ENCODE peak calls at places on chromosomes 7 and 10, in nine cellular contexts. F is fibroblast of lung; P is coronary artery; J is gastrocnemius medialis; N is cardiac muscle cell; D is stomach; M is lower lobe of right lung; W is CD8-positive, alpha-beta T cell; Q is CD4-positive, alpha-beta memory T cell. O is an unnamed sample.

GRCh38 chr7:134435161-134435920 is 23.6 kb downstream of the AKR1B1 start:
- DNase-seq in M (no peak), W (no peak), F (peak), D (no peak), P (peak), Q (no peak), J (no peak), N (peak), O (peak)

GRCh38 chr7:138129551-138130165 is 53.4 kb downstream of the AKR1D1 start:
- DNase-seq in D (no peak), N (no peak), P (no peak), F (no peak), M (no peak), Q (no peak), J (no peak), W (no peak), O (no peak)

GRCh38 chr10:1394155-1394912 is 338.1 kb downstream of the WDR37 start:
- DNase-seq in N (no peak), W (no peak), P (peak), D (peak), F (no peak), J (no peak), Q (no peak), M (no peak), O (no peak)

GRCh38 chr10:14365231-14365744 is 34.6 kb upstream of the FRMD4A start:
- DNase-seq in W (no peak), F (no peak), D (no peak), P (no peak), J (no peak), N (no peak), Q (no peak), M (no peak), O (no peak)

GRCh38 chr7:28748934-28749584 is 209.1 kb downstream of the TRIL start:
- DNase-seq in F (peak), J (peak), N (no peak), Q (no peak), D (no peak), P (no peak), W (no peak), M (peak), O (no peak)

GRCh38 chr10:99084161-99084560 is 151.5 kb downstream of the HPSE2 start:
- DNase-seq in M (no peak), W (no peak), P (no peak), F (no peak), D (no peak), J (no peak), N (no peak), Q (no peak), O (no peak)

GRCh38 chr7:24381919-24382505 is 98.0 kb downstream of the NPY start:
- DNase-seq in J (no peak), W (no peak), M (no peak), D (no peak), P (no peak), N (peak), Q (no peak), F (peak), O (no peak)

GRCh38 chr10:118564652-118565051 is 30.8 kb downstream of the PRLHR start:
- DNase-seq in M (no peak), N (peak), F (peak), Q (no peak), P (no peak), D (no peak), J (no peak), W (no peak), O (no peak)

GRCh38 chr7:2728309-2729042 is 40.5 kb downstream of the AMZ1 start:
- DNase-seq in W (no peak), P (no peak), M (peak), N (no peak), Q (no peak), D (peak), J (peak), F (no peak), O (no peak)
- H3K27ac ChIP-seq in W (no peak), P (no peak), M (peak), N (peak), Q (no peak), D (peak), J (no peak), F (peak), O (no peak)

DNA sequence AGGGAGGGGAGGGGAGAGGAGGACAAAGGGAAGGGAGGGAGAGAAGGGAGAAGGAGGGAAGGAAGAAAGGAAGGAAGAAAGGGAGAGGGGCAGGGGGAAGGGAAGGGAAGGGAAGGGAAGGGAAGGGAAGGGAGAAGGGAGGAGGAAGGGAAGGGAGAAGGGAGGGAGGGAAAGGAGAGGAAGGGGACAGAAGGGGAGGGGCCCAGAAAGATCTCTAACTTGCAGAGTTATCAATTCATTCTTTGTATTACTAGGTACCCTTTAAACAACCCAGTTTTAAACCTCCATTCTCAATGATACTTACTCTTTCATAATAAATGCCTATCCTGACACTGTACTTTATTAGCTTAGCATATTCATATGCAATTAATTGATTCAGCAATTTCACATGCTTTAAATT is 192.0 kb downstream of the ELMO1 start:
- DNase-seq in Q (no peak), D (no peak), P (no peak), W (no peak), N (no peak), J (no peak), M (no peak), F (no peak), O (no peak)
- H3K27ac ChIP-seq in Q (no peak), D (no peak), P (no peak), W (no peak), N (no peak), J (no peak), M (no peak), F (no peak), O (no peak)

GRCh38 chr10:124955872-124956271 is 13.9 kb downstream of the ZRANB1 start:
- DNase-seq in F (no peak), M (no peak), P (no peak), Q (no peak), W (no peak), N (no peak), J (no peak), D (no peak), O (no peak)

GRCh38 chr10:124953421-124953820 is 11.5 kb downstream of the ZRANB1 start:
- DNase-seq in P (no peak), Q (no peak), W (no peak), J (no peak), N (no peak), F (no peak), D (no peak), M (no peak), O (no peak)

GRCh38 chr10:124956764-124957163 is 14.8 kb downstream of the ZRANB1 start:
- DNase-seq in N (no peak), J (no peak), P (no peak), Q (no peak), M (no peak), F (no peak), W (no peak), D (no peak), O (no peak)

GRCh38 chr10:124952123-124952522 is 10.2 kb downstream of the ZRANB1 start:
- DNase-seq in J (no peak), Q (no peak), M (no peak), F (no peak), N (no peak), P (no peak), D (no peak), W (no peak), O (no peak)

GRCh38 chr10:124955243-124955642 is 13.3 kb downstream of the ZRANB1 start:
- DNase-seq in Q (no peak), M (no peak), P (no peak), N (no peak), J (no peak), D (no peak), W (no peak), F (peak), O (no peak)
- H3K27ac ChIP-seq in Q (no peak), M (no peak), P (no peak), N (no peak), J (peak), D (no peak), W (no peak), F (peak), O (no peak)

DNA sequence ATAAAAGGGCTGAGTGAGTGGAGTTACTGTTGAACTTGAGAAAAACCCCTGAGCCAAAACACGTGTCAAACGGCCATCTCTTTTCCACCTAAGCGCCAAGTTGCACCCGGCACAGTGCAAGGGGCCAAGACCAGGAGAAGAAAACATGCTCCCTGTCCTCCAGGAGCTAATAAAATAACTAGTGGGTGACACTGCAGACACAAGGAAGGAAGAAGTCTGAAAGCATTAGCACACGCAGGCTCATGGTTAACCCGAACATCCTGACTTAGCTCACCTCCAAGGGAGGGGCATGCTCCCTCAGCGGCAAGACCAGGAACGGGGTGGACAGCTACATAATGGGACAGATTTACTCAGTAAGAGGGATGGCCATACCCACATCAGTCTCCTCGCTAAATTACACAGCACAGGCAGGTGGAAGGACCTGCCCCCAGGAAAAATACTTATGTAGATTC is 65.0 kb downstream of the PIP4K2A start:
- DNase-seq in Q (peak), P (no peak), N (no peak), D (no peak), J (no peak), F (no peak), M (no peak), W (no peak), O (no peak)
- H3K27ac ChIP-seq in Q (peak), P (no peak), N (no peak), D (peak), J (no peak), F (no peak), M (no peak), W (peak), O (no peak)